ENCODE peak calls at places on chromosomes 6 and 20, in four cellular contexts. M, B, U and L are unnamed samples.
A peak's percentile ranks its signal among the peaks of the same experiment; 100 is the strongest.

GRCh38 chr6:34527751-34528670 is 28.1 kb downstream of the SPDEF start:
- DNase-seq in M (no peak), B (no peak), U (no peak), L (peak; percentile 23)

GRCh38 chr20:40908311-40908710 is 120.3 kb upstream of the TOP1 start:
- DNase-seq in M (no peak), B (no peak), U (no peak), L (no peak)

GRCh38 chr20:38581013-38581412 is at the start of gene ADIG:
- DNase-seq in M (no peak), B (no peak), U (no peak), L (no peak)

GRCh38 chr20:39960522-39961420 is 728.3 kb downstream of the MAFB start:
- DNase-seq in M (peak; percentile 55), B (peak; percentile 47), U (no peak), L (peak; percentile 55)

GRCh38 chr20:62733891-62734290 is 25.3 kb downstream of the NTSR1 start:
- DNase-seq in M (no peak), B (no peak), U (no peak), L (no peak)

GRCh38 chr6:140285471-140285870 is 911.0 kb upstream of the CITED2 start:
- DNase-seq in M (no peak), B (no peak), U (no peak), L (no peak)

GRCh38 chr6:20932284-20932683 is 398.0 kb downstream of the CDKAL1 start:
- DNase-seq in M (no peak), B (no peak), U (no peak), L (peak; percentile 61)

GRCh38 chr6:43033874-43034273 is 12.5 kb downstream of the RRP36 start:
- DNase-seq in M (no peak), B (no peak), U (no peak), L (no peak)

GRCh38 chr6:43923376-43924221 is 153.6 kb downstream of the VEGFA start:
- DNase-seq in M (no peak), B (no peak), U (no peak), L (no peak)

DNA sequence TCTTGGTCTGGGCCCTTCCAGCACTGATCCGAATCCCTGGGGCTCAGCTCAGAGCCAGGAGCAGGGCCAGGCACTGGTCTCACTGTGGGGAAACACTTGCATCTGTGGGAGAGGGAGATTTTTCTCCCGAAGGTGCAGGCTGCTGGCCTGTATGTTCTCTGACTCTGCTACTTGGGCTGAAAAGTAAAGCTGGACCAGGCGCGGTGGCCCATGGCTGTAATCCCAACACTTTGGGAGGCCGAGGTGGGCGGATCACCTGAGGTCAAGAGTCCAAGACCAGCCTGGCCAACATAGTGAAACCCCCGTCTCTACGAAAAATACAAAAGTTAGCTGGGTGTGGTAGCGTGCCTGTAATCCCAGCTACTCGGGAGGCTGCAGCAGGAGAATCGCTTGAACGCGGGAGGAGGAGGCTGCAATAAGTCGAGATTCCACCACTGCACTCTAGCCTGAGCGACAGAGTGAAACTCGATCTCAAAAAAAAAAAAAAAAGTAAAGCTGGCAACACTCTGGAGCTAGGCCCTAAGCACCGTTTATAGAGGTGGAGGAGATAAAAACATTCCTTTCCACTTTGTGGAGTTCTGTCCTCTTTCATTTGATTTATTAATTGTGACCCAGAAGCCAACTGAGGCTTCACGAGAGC is 41.7 kb downstream of the JPH2 start:
- DNase-seq in M (no peak), B (no peak), U (no peak), L (no peak)
- H4K8ac ChIP-seq in M (peak overlapping the region; percentile 31), B (no peak overlapping the region), U (no peak overlapping the region), L (no peak overlapping the region)

GRCh38 chr20:54643761-54644160 is 168.4 kb downstream of the DOK5 start:
- DNase-seq in M (no peak), B (no peak), U (no peak), L (no peak)
- H3K4me2 ChIP-seq in M (no peak overlapping the region), B (no peak overlapping the region), U (no peak overlapping the region), L (no peak overlapping the region)

DNA sequence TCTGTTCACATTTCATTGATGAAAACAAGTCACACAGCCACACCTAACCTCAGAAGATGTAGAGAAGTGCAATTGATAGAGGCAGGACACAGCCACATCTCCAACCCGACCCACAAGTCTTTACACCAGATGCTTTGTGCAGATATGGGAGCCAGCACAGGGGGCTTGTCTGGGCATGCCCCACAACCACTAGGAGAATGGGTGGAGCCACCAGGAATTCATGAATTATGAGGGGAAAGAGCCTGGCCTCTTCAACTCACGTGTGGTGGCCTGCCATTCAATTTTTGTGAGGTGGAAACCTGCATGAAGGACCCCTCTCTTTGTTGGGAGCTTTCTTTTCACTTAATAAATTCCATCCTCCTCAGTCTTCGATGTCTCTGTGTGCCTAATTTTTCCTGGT is 79.2 kb downstream of the OGFRL1 start:
- DNase-seq in M (no peak), B (peak; percentile 27), U (no peak), L (no peak)
- H4K8ac ChIP-seq in M (no peak overlapping the region), B (no peak overlapping the region), U (no peak overlapping the region), L (peak overlapping the region; percentile 40)

GRCh38 chr6:75382634-75382900 is 98.0 kb upstream of the TMEM30A start:
- DNase-seq in M (no peak), B (no peak), U (no peak), L (no peak)

GRCh38 chr6:75381878-75382633 is 97.5 kb upstream of the TMEM30A start:
- DNase-seq in M (no peak), B (no peak), U (no peak), L (no peak)

GRCh38 chr6:75384116-75384515 is 99.5 kb upstream of the TMEM30A start:
- DNase-seq in M (no peak), B (no peak), U (no peak), L (no peak)

GRCh38 chr6:75386050-75386770 is 101.6 kb upstream of the TMEM30A start:
- DNase-seq in M (no peak), B (no peak), U (no peak), L (no peak)
- H3K4me2 ChIP-seq in M (no peak overlapping the region), B (no peak overlapping the region), U (no peak overlapping the region), L (no peak overlapping the region)

GRCh38 chr6:26187981-26188635 is 100.9 kb downstream of the HFE start:
- DNase-seq in M (no peak), B (no peak), U (no peak), L (peak; percentile 91)
- H4K8ac ChIP-seq in M (peak overlapping the region; percentile 81), B (no peak overlapping the region), U (no peak overlapping the region), L (no peak overlapping the region)

GRCh38 chr20:59164681-59165388 is 1.2 kb downstream of the ZNF831 start:
- DNase-seq in M (no peak), B (no peak), U (no peak), L (no peak)
- H3K4me2 ChIP-seq in M (no peak overlapping the region), B (no peak overlapping the region), U (no peak overlapping the region), L (no peak overlapping the region)

GRCh38 chr20:50731930-50732690 is 730 bp downstream of the PARD6B start:
- DNase-seq in M (no peak), B (peak; percentile 38), U (peak; percentile 47), L (peak; percentile 82)
- H4K8ac ChIP-seq in M (peak overlapping the region; percentile 92), B (no peak overlapping the region), U (no peak overlapping the region), L (no peak overlapping the region)

DNA sequence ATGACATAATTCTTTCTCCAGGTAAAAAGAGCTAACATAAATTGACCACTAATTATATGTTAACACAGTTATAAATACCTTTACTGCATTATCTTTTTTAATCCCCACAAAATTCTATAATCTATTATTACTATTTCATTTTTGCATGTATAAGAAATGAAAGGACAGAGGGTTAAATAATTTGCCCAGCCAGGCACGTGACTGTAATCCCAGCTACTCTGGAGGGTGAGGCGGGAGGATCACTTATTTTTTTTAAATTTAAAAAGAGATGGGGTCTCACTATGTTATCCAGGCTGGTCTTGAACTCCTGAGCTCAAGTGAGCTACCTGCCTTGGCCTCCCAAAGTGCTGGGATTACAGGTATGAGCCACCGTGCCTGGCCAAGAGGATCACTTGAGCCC is 121.9 kb downstream of the SGK1 start:
- DNase-seq in M (no peak), B (no peak), U (no peak), L (no peak)
- H3K4me2 ChIP-seq in M (no peak overlapping the region), B (no peak overlapping the region), U (no peak overlapping the region), L (no peak overlapping the region)